ENCODE peak calls at places on chromosomes 13 and 19, in seven cellular contexts. One of them, this sample, is unnamed.

GRCh38 chr13:106418556-106418955 is 116.9 kb downstream of the EFNB2 start:
- DNase-seq in EL: peak; percentile 77
- DNase-seq in osteocyte: no peak
- DNase-seq in gastrocnemius medialis: no peak
- DNase-seq in activated naive CD4-positive, alpha-beta T cell treated with anti-CD3 and anti-CD28 coated beads, Interleukin-2, amount 50 U/mL, for 16 hours: no peak
- DNase-seq in lower lobe of right lung: no peak
- DNase-seq in stimulated activated CD4-positive, alpha-beta T cell treated with anti-CD3 and anti-CD28 coated beads, Interleukin-4, amount 100 ng/mL, for 4 hours: no peak
- DNase-seq in this sample: no peak

GRCh38 chr19:53898680-53899341 is 10.3 kb upstream of the CACNG7 start:
- DNase-seq in EL: no peak
- DNase-seq in gastrocnemius medialis: no peak
- DNase-seq in activated naive CD4-positive, alpha-beta T cell treated with anti-CD3 and anti-CD28 coated beads, Interleukin-2, amount 50 U/mL, for 16 hours: no peak
- DNase-seq in stimulated activated CD4-positive, alpha-beta T cell treated with anti-CD3 and anti-CD28 coated beads, Interleukin-4, amount 100 ng/mL, for 4 hours: no peak
- DNase-seq in osteocyte: no peak
- DNase-seq in lower lobe of right lung: no peak
- DNase-seq in this sample: no peak

GRCh38 chr19:19385900-19386339 is 19.6 kb upstream of the GATAD2A start:
- DNase-seq in activated naive CD4-positive, alpha-beta T cell treated with anti-CD3 and anti-CD28 coated beads, Interleukin-2, amount 50 U/mL, for 16 hours: peak; percentile 58
- DNase-seq in osteocyte: peak; percentile 87
- DNase-seq in stimulated activated CD4-positive, alpha-beta T cell treated with anti-CD3 and anti-CD28 coated beads, Interleukin-4, amount 100 ng/mL, for 4 hours: peak; percentile 53
- DNase-seq in EL: peak; percentile 64
- DNase-seq in gastrocnemius medialis: no peak
- DNase-seq in lower lobe of right lung: peak; percentile 76
- DNase-seq in this sample: no peak

GRCh38 chr19:56120371-56121179 is 520 bp downstream of the ZNF787 start:
- DNase-seq in lower lobe of right lung: peak; percentile 92
- DNase-seq in gastrocnemius medialis: peak; percentile 65
- DNase-seq in activated naive CD4-positive, alpha-beta T cell treated with anti-CD3 and anti-CD28 coated beads, Interleukin-2, amount 50 U/mL, for 16 hours: peak; percentile 85
- DNase-seq in EL: peak; percentile 79
- DNase-seq in stimulated activated CD4-positive, alpha-beta T cell treated with anti-CD3 and anti-CD28 coated beads, Interleukin-4, amount 100 ng/mL, for 4 hours: peak; percentile 86
- DNase-seq in osteocyte: peak; percentile 92
- DNase-seq in this sample: no peak

GRCh38 chr13:26961890-26962615 is 201.5 kb upstream of the GPR12 start:
- DNase-seq in gastrocnemius medialis: no peak
- DNase-seq in stimulated activated CD4-positive, alpha-beta T cell treated with anti-CD3 and anti-CD28 coated beads, Interleukin-4, amount 100 ng/mL, for 4 hours: no peak
- DNase-seq in EL: no peak
- DNase-seq in osteocyte: no peak
- DNase-seq in activated naive CD4-positive, alpha-beta T cell treated with anti-CD3 and anti-CD28 coated beads, Interleukin-2, amount 50 U/mL, for 16 hours: no peak
- DNase-seq in lower lobe of right lung: peak; percentile 82
- DNase-seq in this sample: no peak

GRCh38 chr19:19120308-19121156 is 17.7 kb downstream of the TMEM161A start:
- DNase-seq in activated naive CD4-positive, alpha-beta T cell treated with anti-CD3 and anti-CD28 coated beads, Interleukin-2, amount 50 U/mL, for 16 hours: no peak
- DNase-seq in gastrocnemius medialis: no peak
- DNase-seq in stimulated activated CD4-positive, alpha-beta T cell treated with anti-CD3 and anti-CD28 coated beads, Interleukin-4, amount 100 ng/mL, for 4 hours: no peak
- DNase-seq in EL: peak; percentile 80
- DNase-seq in lower lobe of right lung: no peak
- DNase-seq in osteocyte: no peak
- DNase-seq in this sample: no peak

GRCh38 chr13:34223984-34224383 is 406.0 kb downstream of the RFC3 start:
- DNase-seq in activated naive CD4-positive, alpha-beta T cell treated with anti-CD3 and anti-CD28 coated beads, Interleukin-2, amount 50 U/mL, for 16 hours: no peak
- DNase-seq in gastrocnemius medialis: no peak
- DNase-seq in osteocyte: no peak
- DNase-seq in lower lobe of right lung: no peak
- DNase-seq in stimulated activated CD4-positive, alpha-beta T cell treated with anti-CD3 and anti-CD28 coated beads, Interleukin-4, amount 100 ng/mL, for 4 hours: no peak
- DNase-seq in EL: no peak
- DNase-seq in this sample: no peak

GRCh38 chr19:51186323-51186722 is 38.6 kb upstream of the CD33 start:
- DNase-seq in lower lobe of right lung: no peak
- DNase-seq in gastrocnemius medialis: no peak
- DNase-seq in stimulated activated CD4-positive, alpha-beta T cell treated with anti-CD3 and anti-CD28 coated beads, Interleukin-4, amount 100 ng/mL, for 4 hours: no peak
- DNase-seq in activated naive CD4-positive, alpha-beta T cell treated with anti-CD3 and anti-CD28 coated beads, Interleukin-2, amount 50 U/mL, for 16 hours: no peak
- DNase-seq in EL: no peak
- DNase-seq in osteocyte: peak; percentile 78
- DNase-seq in this sample: no peak

GRCh38 chr13:45280751-45281634 is 60.0 kb downstream of the TPT1 start:
- DNase-seq in EL: peak; percentile 76
- DNase-seq in osteocyte: peak; percentile 87
- DNase-seq in activated naive CD4-positive, alpha-beta T cell treated with anti-CD3 and anti-CD28 coated beads, Interleukin-2, amount 50 U/mL, for 16 hours: peak; percentile 71
- DNase-seq in lower lobe of right lung: peak; percentile 65
- DNase-seq in stimulated activated CD4-positive, alpha-beta T cell treated with anti-CD3 and anti-CD28 coated beads, Interleukin-4, amount 100 ng/mL, for 4 hours: peak; percentile 65
- DNase-seq in gastrocnemius medialis: peak; percentile 55
- DNase-seq in this sample: no peak

GRCh38 chr19:9116547-9116946 is 984 bp upstream of the OR7G1 start:
- DNase-seq in gastrocnemius medialis: no peak
- DNase-seq in stimulated activated CD4-positive, alpha-beta T cell treated with anti-CD3 and anti-CD28 coated beads, Interleukin-4, amount 100 ng/mL, for 4 hours: no peak
- DNase-seq in EL: no peak
- DNase-seq in activated naive CD4-positive, alpha-beta T cell treated with anti-CD3 and anti-CD28 coated beads, Interleukin-2, amount 50 U/mL, for 16 hours: no peak
- DNase-seq in lower lobe of right lung: no peak
- DNase-seq in osteocyte: no peak
- DNase-seq in this sample: no peak

GRCh38 chr19:1955171-1956142 is 14.5 kb downstream of the CSNK1G2 start:
- DNase-seq in stimulated activated CD4-positive, alpha-beta T cell treated with anti-CD3 and anti-CD28 coated beads, Interleukin-4, amount 100 ng/mL, for 4 hours: no peak
- DNase-seq in gastrocnemius medialis: no peak
- DNase-seq in osteocyte: no peak
- DNase-seq in activated naive CD4-positive, alpha-beta T cell treated with anti-CD3 and anti-CD28 coated beads, Interleukin-2, amount 50 U/mL, for 16 hours: no peak
- DNase-seq in lower lobe of right lung: no peak
- DNase-seq in EL: no peak
- DNase-seq in this sample: no peak

GRCh38 chr19:46992699-46993535 is 26.7 kb upstream of the NPAS1 start:
- DNase-seq in stimulated activated CD4-positive, alpha-beta T cell treated with anti-CD3 and anti-CD28 coated beads, Interleukin-4, amount 100 ng/mL, for 4 hours: no peak
- DNase-seq in osteocyte: no peak
- DNase-seq in activated naive CD4-positive, alpha-beta T cell treated with anti-CD3 and anti-CD28 coated beads, Interleukin-2, amount 50 U/mL, for 16 hours: no peak
- DNase-seq in gastrocnemius medialis: peak; percentile 33
- DNase-seq in EL: no peak
- DNase-seq in lower lobe of right lung: no peak
- DNase-seq in this sample: no peak

GRCh38 chr13:23947893-23948292 is 50.6 kb upstream of the C1QTNF9B start:
- DNase-seq in lower lobe of right lung: no peak
- DNase-seq in activated naive CD4-positive, alpha-beta T cell treated with anti-CD3 and anti-CD28 coated beads, Interleukin-2, amount 50 U/mL, for 16 hours: no peak
- DNase-seq in stimulated activated CD4-positive, alpha-beta T cell treated with anti-CD3 and anti-CD28 coated beads, Interleukin-4, amount 100 ng/mL, for 4 hours: no peak
- DNase-seq in gastrocnemius medialis: no peak
- DNase-seq in EL: no peak
- DNase-seq in osteocyte: no peak
- DNase-seq in this sample: no peak

GRCh38 chr19:44948763-44949374 is 3.0 kb downstream of the APOC2 start:
- DNase-seq in EL: no peak
- DNase-seq in stimulated activated CD4-positive, alpha-beta T cell treated with anti-CD3 and anti-CD28 coated beads, Interleukin-4, amount 100 ng/mL, for 4 hours: no peak
- DNase-seq in activated naive CD4-positive, alpha-beta T cell treated with anti-CD3 and anti-CD28 coated beads, Interleukin-2, amount 50 U/mL, for 16 hours: no peak
- DNase-seq in osteocyte: no peak
- DNase-seq in lower lobe of right lung: no peak
- DNase-seq in gastrocnemius medialis: no peak
- DNase-seq in this sample: no peak

GRCh38 chr13:20489185-20489820 is 36.4 kb downstream of the CRYL1 start:
- DNase-seq in lower lobe of right lung: no peak
- DNase-seq in stimulated activated CD4-positive, alpha-beta T cell treated with anti-CD3 and anti-CD28 coated beads, Interleukin-4, amount 100 ng/mL, for 4 hours: peak; percentile 36
- DNase-seq in osteocyte: no peak
- DNase-seq in gastrocnemius medialis: no peak
- DNase-seq in activated naive CD4-positive, alpha-beta T cell treated with anti-CD3 and anti-CD28 coated beads, Interleukin-2, amount 50 U/mL, for 16 hours: no peak
- DNase-seq in EL: no peak
- DNase-seq in this sample: no peak

GRCh38 chr19:2255982-2256685 is at the start of gene JSRP1:
- DNase-seq in osteocyte: no peak
- DNase-seq in gastrocnemius medialis: peak; percentile 95
- DNase-seq in stimulated activated CD4-positive, alpha-beta T cell treated with anti-CD3 and anti-CD28 coated beads, Interleukin-4, amount 100 ng/mL, for 4 hours: no peak
- DNase-seq in lower lobe of right lung: no peak
- DNase-seq in activated naive CD4-positive, alpha-beta T cell treated with anti-CD3 and anti-CD28 coated beads, Interleukin-2, amount 50 U/mL, for 16 hours: no peak
- DNase-seq in EL: no peak
- DNase-seq in this sample: no peak

GRCh38 chr19:11540642-11541041 is 2.0 kb downstream of the CNN1 start:
- DNase-seq in osteocyte: no peak
- DNase-seq in gastrocnemius medialis: no peak
- DNase-seq in stimulated activated CD4-positive, alpha-beta T cell treated with anti-CD3 and anti-CD28 coated beads, Interleukin-4, amount 100 ng/mL, for 4 hours: no peak
- DNase-seq in lower lobe of right lung: no peak
- DNase-seq in activated naive CD4-positive, alpha-beta T cell treated with anti-CD3 and anti-CD28 coated beads, Interleukin-2, amount 50 U/mL, for 16 hours: no peak
- DNase-seq in EL: no peak
- DNase-seq in this sample: no peak

GRCh38 chr19:6271721-6272410 is 7.9 kb downstream of the MLLT1 start:
- DNase-seq in gastrocnemius medialis: peak; percentile 69
- DNase-seq in stimulated activated CD4-positive, alpha-beta T cell treated with anti-CD3 and anti-CD28 coated beads, Interleukin-4, amount 100 ng/mL, for 4 hours: no peak
- DNase-seq in activated naive CD4-positive, alpha-beta T cell treated with anti-CD3 and anti-CD28 coated beads, Interleukin-2, amount 50 U/mL, for 16 hours: no peak
- DNase-seq in osteocyte: no peak
- DNase-seq in lower lobe of right lung: peak; percentile 72
- DNase-seq in EL: peak; percentile 77
- DNase-seq in this sample: no peak

GRCh38 chr19:20247016-20247683 is 80.1 kb downstream of the ZNF486 start:
- DNase-seq in EL: peak; percentile 21
- DNase-seq in stimulated activated CD4-positive, alpha-beta T cell treated with anti-CD3 and anti-CD28 coated beads, Interleukin-4, amount 100 ng/mL, for 4 hours: peak; percentile 22
- DNase-seq in gastrocnemius medialis: no peak
- DNase-seq in lower lobe of right lung: no peak
- DNase-seq in osteocyte: no peak
- DNase-seq in activated naive CD4-positive, alpha-beta T cell treated with anti-CD3 and anti-CD28 coated beads, Interleukin-2, amount 50 U/mL, for 16 hours: peak; percentile 29
- DNase-seq in this sample: no peak

GRCh38 chr19:56217039-56217949 is 15.2 kb downstream of the ZSCAN5C start:
- DNase-seq in EL: peak; percentile 35
- DNase-seq in gastrocnemius medialis: no peak
- DNase-seq in activated naive CD4-positive, alpha-beta T cell treated with anti-CD3 and anti-CD28 coated beads, Interleukin-2, amount 50 U/mL, for 16 hours: no peak
- DNase-seq in osteocyte: peak; percentile 85
- DNase-seq in lower lobe of right lung: no peak
- DNase-seq in stimulated activated CD4-positive, alpha-beta T cell treated with anti-CD3 and anti-CD28 coated beads, Interleukin-4, amount 100 ng/mL, for 4 hours: no peak
- DNase-seq in this sample: no peak

GRCh38 chr19:3761382-3762129 is at the start of gene APBA3:
- DNase-seq in lower lobe of right lung: peak; percentile 93
- DNase-seq in activated naive CD4-positive, alpha-beta T cell treated with anti-CD3 and anti-CD28 coated beads, Interleukin-2, amount 50 U/mL, for 16 hours: peak; percentile 95
- DNase-seq in osteocyte: peak; percentile 98
- DNase-seq in gastrocnemius medialis: peak; percentile 79
- DNase-seq in stimulated activated CD4-positive, alpha-beta T cell treated with anti-CD3 and anti-CD28 coated beads, Interleukin-4, amount 100 ng/mL, for 4 hours: peak; percentile 97
- DNase-seq in EL: peak; percentile 89
- DNase-seq in this sample: no peak

GRCh38 chr19:28489126-28489660 is 723.8 kb downstream of the UQCRFS1 start:
- DNase-seq in gastrocnemius medialis: no peak
- DNase-seq in EL: no peak
- DNase-seq in activated naive CD4-positive, alpha-beta T cell treated with anti-CD3 and anti-CD28 coated beads, Interleukin-2, amount 50 U/mL, for 16 hours: no peak
- DNase-seq in osteocyte: no peak
- DNase-seq in stimulated activated CD4-positive, alpha-beta T cell treated with anti-CD3 and anti-CD28 coated beads, Interleukin-4, amount 100 ng/mL, for 4 hours: no peak
- DNase-seq in lower lobe of right lung: no peak
- DNase-seq in this sample: no peak

GRCh38 chr13:83221256-83221655 is 661.0 kb downstream of the SLITRK1 start:
- DNase-seq in gastrocnemius medialis: no peak
- DNase-seq in EL: peak; percentile 46
- DNase-seq in lower lobe of right lung: no peak
- DNase-seq in stimulated activated CD4-positive, alpha-beta T cell treated with anti-CD3 and anti-CD28 coated beads, Interleukin-4, amount 100 ng/mL, for 4 hours: no peak
- DNase-seq in osteocyte: no peak
- DNase-seq in activated naive CD4-positive, alpha-beta T cell treated with anti-CD3 and anti-CD28 coated beads, Interleukin-2, amount 50 U/mL, for 16 hours: no peak
- DNase-seq in this sample: no peak

GRCh38 chr19:8515317-8515716 is 1.4 kb upstream of the ZNF414 start:
- DNase-seq in EL: no peak
- DNase-seq in stimulated activated CD4-positive, alpha-beta T cell treated with anti-CD3 and anti-CD28 coated beads, Interleukin-4, amount 100 ng/mL, for 4 hours: no peak
- DNase-seq in osteocyte: no peak
- DNase-seq in gastrocnemius medialis: no peak
- DNase-seq in lower lobe of right lung: peak; percentile 74
- DNase-seq in activated naive CD4-positive, alpha-beta T cell treated with anti-CD3 and anti-CD28 coated beads, Interleukin-2, amount 50 U/mL, for 16 hours: peak; percentile 46
- DNase-seq in this sample: no peak